ENCODE peak calls at places on chromosomes 13 and 19, in four cellular contexts. One of them, this sample, is unnamed.
A peak's percentile ranks its signal among the peaks of the same experiment; 100 is the strongest.

GRCh38 chr13:77519808-77520207 is 15.7 kb upstream of the SCEL start:
- DNase-seq in A549: no peak
- DNase-seq in K562: no peak
- DNase-seq in HepG2: no peak
- DNase-seq in this sample: no peak

GRCh38 chr13:50676602-50677001 is 166.9 kb downstream of the DLEU7 start:
- DNase-seq in A549: no peak
- DNase-seq in K562: no peak
- DNase-seq in HepG2: no peak
- DNase-seq in this sample: no peak

GRCh38 chr19:10544753-10545251 is 1.1 kb downstream of the ATG4D start:
- DNase-seq in A549: no peak
- DNase-seq in K562: peak; percentile 35
- DNase-seq in HepG2: no peak
- DNase-seq in this sample: no peak

GRCh38 chr19:2806736-2807378 is 12.8 kb upstream of the ZNF554 start:
- DNase-seq in A549: no peak
- DNase-seq in K562: no peak
- DNase-seq in HepG2: no peak
- DNase-seq in this sample: no peak

GRCh38 chr13:45737571-45738002 is 35.5 kb downstream of the CBY2 start:
- DNase-seq in A549: no peak
- DNase-seq in K562: peak; percentile 44
- DNase-seq in HepG2: no peak
- DNase-seq in this sample: no peak

GRCh38 chr13:59356607-59357006 is 807.1 kb downstream of the DIAPH3 start:
- DNase-seq in A549: no peak
- DNase-seq in K562: no peak
- DNase-seq in HepG2: no peak
- DNase-seq in this sample: no peak

GRCh38 chr19:11448923-11449554 is 13.6 kb downstream of the PRKCSH start:
- DNase-seq in A549: no peak
- DNase-seq in K562: peak; percentile 4
- DNase-seq in HepG2: no peak
- DNase-seq in this sample: no peak

GRCh38 chr19:3179739-3180293 is 1.2 kb downstream of the S1PR4 start:
- DNase-seq in A549: no peak
- DNase-seq in K562: no peak
- DNase-seq in HepG2: no peak
- DNase-seq in this sample: no peak

GRCh38 chr13:101474419-101474957 is 22.0 kb downstream of the ITGBL1 start:
- DNase-seq in A549: no peak
- DNase-seq in K562: no peak
- DNase-seq in HepG2: no peak
- DNase-seq in this sample: no peak

GRCh38 chr13:47005761-47006414 is 109.0 kb upstream of the HTR2A start:
- DNase-seq in A549: no peak
- DNase-seq in K562: no peak
- DNase-seq in HepG2: no peak
- DNase-seq in this sample: no peak

GRCh38 chr13:47008318-47008717 is 111.5 kb upstream of the HTR2A start:
- DNase-seq in A549: no peak
- DNase-seq in K562: peak; percentile 12
- DNase-seq in HepG2: no peak
- DNase-seq in this sample: no peak

GRCh38 chr13:47000166-47000565 is 103.3 kb upstream of the HTR2A start:
- DNase-seq in A549: no peak
- DNase-seq in K562: no peak
- DNase-seq in HepG2: no peak
- DNase-seq in this sample: no peak

GRCh38 chr13:47004022-47004421 is 107.2 kb upstream of the HTR2A start:
- DNase-seq in A549: no peak
- DNase-seq in K562: no peak
- DNase-seq in HepG2: no peak
- DNase-seq in this sample: no peak

DNA sequence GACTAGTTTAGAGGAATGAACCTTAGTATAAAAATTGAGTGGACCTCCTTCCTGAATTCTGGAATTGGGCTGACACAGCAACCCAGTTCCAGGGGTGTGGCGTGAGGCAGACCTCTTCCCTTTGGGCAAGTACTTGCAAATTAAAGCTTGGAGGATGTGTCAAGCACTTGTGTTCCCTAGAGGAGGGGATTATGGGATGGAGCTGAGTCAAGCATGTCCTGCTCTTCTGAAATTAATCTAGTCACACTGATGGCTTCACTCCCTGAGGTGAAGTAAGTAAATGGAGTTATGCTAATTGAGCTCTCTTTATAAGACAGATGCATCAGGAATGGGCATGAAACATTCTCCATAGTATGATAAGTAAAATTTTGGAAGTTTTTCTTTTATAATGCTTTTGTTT is 107.7 kb upstream of the HTR2A start:
- DNase-seq in A549: no peak
- DNase-seq in K562: no peak
- DNase-seq in HepG2: no peak
- DNase-seq in this sample: no peak
- TF ChIP-seq RNF2 in A549: no peak
- TF ChIP-seq RNF2 in K562: no peak
- TF ChIP-seq RNF2 in HepG2: no peak
- TF ChIP-seq RNF2 in this sample: no peak

DNA sequence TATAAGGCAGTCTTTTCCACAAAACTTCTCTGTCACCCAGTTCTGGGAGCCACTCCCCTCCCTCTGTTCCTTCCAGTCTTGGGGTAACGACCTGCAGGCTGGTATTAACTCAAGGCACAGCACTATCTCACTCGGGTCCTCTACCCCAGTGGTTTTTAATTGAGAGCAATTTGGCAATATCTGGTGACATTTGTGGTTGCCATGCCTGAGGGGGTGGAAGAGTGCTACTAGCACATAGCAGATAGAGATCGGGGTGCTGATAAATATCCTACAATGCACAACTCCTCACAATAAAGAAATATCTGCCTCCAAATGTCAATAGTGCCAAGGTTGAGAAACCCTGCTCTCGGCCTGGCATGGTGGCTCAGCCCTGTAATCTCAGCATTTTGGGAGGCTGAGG is 117.7 kb upstream of the ABCC4 start:
- DNase-seq in A549: no peak
- DNase-seq in K562: no peak
- DNase-seq in HepG2: no peak
- DNase-seq in this sample: no peak
- TF ChIP-seq RNF2 in A549: no peak
- TF ChIP-seq RNF2 in K562: no peak
- TF ChIP-seq RNF2 in HepG2: no peak
- TF ChIP-seq RNF2 in this sample: no peak

GRCh38 chr19:17235618-17236413 is 9.8 kb downstream of the OCEL1 start:
- DNase-seq in A549: no peak
- DNase-seq in K562: peak; percentile 85
- DNase-seq in HepG2: no peak
- DNase-seq in this sample: peak; percentile 80
- TF ChIP-seq RNF2 in A549: no peak
- TF ChIP-seq RNF2 in K562: peak; percentile 40
- TF ChIP-seq RNF2 in HepG2: no peak
- TF ChIP-seq RNF2 in this sample: no peak

DNA sequence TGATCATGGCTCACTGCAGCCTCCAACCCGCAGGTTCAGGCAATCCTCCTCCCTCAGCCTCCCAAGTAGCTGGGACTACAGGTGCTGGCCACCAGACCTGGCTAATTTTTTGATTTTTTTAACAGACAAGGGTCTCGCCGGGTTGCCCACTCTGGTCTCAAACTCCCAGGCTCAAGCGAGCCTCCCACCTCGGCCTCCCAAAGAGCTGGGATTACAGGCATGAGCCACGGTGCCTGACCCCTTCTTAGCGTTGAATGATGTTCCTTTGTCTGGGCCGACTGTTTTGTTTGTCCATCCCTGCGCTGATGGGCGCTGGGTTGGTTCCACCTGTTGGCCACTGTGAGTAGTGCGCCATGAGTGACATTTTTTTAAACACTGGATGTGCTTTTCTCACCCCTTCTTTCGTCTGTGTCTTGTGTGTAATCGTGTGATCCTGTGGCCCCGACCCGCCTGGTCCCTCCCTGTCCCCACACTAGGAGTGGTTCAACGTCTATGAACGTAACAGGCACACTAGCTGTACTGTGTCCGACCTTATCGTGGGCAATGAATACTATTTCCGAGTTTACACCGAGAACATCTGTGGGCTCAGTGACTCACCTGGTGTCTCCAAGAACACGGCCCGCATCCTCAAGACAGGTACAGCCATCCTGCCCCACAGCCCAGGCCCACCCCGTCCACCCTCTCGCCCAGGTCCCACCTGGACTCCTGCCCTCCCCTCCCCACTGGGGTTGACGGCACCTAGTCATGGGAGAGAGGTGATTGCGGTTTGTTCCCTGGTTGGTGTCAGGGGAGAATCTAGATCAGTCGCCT is 15.0 kb upstream of the EMC10 start:
- DNase-seq in A549: peak; percentile 99
- DNase-seq in K562: peak; percentile 78
- DNase-seq in HepG2: peak; percentile 71
- DNase-seq in this sample: peak; percentile 84
- TF ChIP-seq RNF2 in A549: no peak
- TF ChIP-seq RNF2 in K562: no peak
- TF ChIP-seq RNF2 in HepG2: no peak
- TF ChIP-seq RNF2 in this sample: no peak

GRCh38 chr19:47172666-47173455 is 42.2 kb downstream of the SAE1 start:
- DNase-seq in A549: no peak
- DNase-seq in K562: no peak
- DNase-seq in HepG2: no peak
- DNase-seq in this sample: no peak
- TF ChIP-seq RNF2 in A549: no peak
- TF ChIP-seq RNF2 in K562: no peak
- TF ChIP-seq RNF2 in HepG2: no peak
- TF ChIP-seq RNF2 in this sample: no peak

DNA sequence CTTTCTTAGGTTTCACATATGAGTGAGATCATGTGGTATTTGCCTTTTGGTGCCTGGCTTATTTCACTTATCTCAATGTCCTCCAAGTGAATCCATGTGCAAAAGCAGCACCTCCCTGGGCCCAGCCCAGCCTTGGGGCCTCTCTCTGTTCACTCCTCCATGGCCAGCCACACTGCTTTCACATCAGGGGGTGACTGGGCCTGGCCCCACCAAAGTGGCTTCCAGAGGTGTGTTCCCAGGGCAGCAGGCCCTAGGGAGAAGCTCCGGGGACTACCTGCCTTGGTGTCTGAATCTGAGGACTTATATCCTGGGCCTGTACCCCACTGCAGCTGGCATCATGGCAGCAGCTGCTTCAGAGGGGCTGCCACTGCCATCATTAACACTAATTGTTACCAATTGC is 829.9 kb upstream of the SLITRK5 start:
- DNase-seq in A549: no peak
- DNase-seq in K562: no peak
- DNase-seq in HepG2: no peak
- DNase-seq in this sample: no peak
- TF ChIP-seq RNF2 in A549: no peak
- TF ChIP-seq RNF2 in K562: no peak
- TF ChIP-seq RNF2 in HepG2: no peak
- TF ChIP-seq RNF2 in this sample: no peak

GRCh38 chr19:41872775-41873647 is 4.1 kb upstream of the CD79A start:
- DNase-seq in A549: peak; percentile 90
- DNase-seq in K562: no peak
- DNase-seq in HepG2: peak; percentile 72
- DNase-seq in this sample: peak; percentile 92
- TF ChIP-seq RNF2 in A549: no peak
- TF ChIP-seq RNF2 in K562: no peak
- TF ChIP-seq RNF2 in HepG2: no peak
- TF ChIP-seq RNF2 in this sample: no peak

This sample was measured in H1.